ENCODE peak calls at places on chromosomes 3 and 15, in seven cellular contexts. D, P, B, W, M, G and O are unnamed samples.

GRCh38 chr3:117916839-117917238 is 1117.8 kb downstream of the IGSF11 start:
- DNase-seq in D (no peak), P (no peak), B (no peak), W (no peak), M (no peak), G (no peak), O (no peak)

GRCh38 chr3:134918448-134918847 is 123.4 kb downstream of the EPHB1 start:
- DNase-seq in D (no peak), P (no peak), B (no peak), W (no peak), M (no peak), G (peak; percentile 71), O (no peak)

GRCh38 chr15:43100971-43101370 is 4.9 kb downstream of the UBR1 start:
- DNase-seq in D (no peak), P (no peak), B (no peak), W (no peak), M (no peak), G (no peak), O (no peak)

GRCh38 chr3:195895900-195896360 is 12.4 kb downstream of the TNK2 start:
- DNase-seq in D (peak; percentile 88), P (peak; percentile 65), B (no peak), W (peak; percentile 74), M (no peak), G (peak; percentile 68), O (no peak)

GRCh38 chr3:72265250-72265649 is 480.3 kb upstream of the PROK2 start:
- DNase-seq in D (no peak), P (peak; percentile 22), B (no peak), W (no peak), M (peak; percentile 21), G (no peak), O (no peak)

GRCh38 chr15:42800731-42801474 is 64.0 kb upstream of the CDAN1 start:
- DNase-seq in D (no peak), P (no peak), B (no peak), W (no peak), M (no peak), G (peak; percentile 2), O (no peak)

GRCh38 chr15:41022487-41023090 is 69.3 kb downstream of the CHAC1 start:
- DNase-seq in D (no peak), P (peak; percentile 61), B (no peak), W (peak; percentile 34), M (peak; percentile 28), G (peak; percentile 63), O (peak; percentile 16)

GRCh38 chr15:40776537-40777141 is 6.9 kb downstream of the C15orf62 start:
- DNase-seq in D (peak; percentile 83), P (no peak), B (no peak), W (peak; percentile 71), M (no peak), G (no peak), O (no peak)

GRCh38 chr3:164467027-164467426 is 611.3 kb downstream of the SI start:
- DNase-seq in D (no peak), P (no peak), B (no peak), W (no peak), M (no peak), G (no peak), O (no peak)

GRCh38 chr15:31268911-31269784 is 57.5 kb upstream of the KLF13 start:
- DNase-seq in D (no peak), P (no peak), B (peak; percentile 6), W (no peak), M (no peak), G (no peak), O (no peak)

GRCh38 chr3:23968467-23969184 is 23.5 kb downstream of the NR1D2 start:
- DNase-seq in D (no peak), P (no peak), B (no peak), W (no peak), M (no peak), G (no peak), O (no peak)

GRCh38 chr3:46359748-46360509 is 6.0 kb downstream of the CCR2 start:
- DNase-seq in D (no peak), P (peak; percentile 57), B (no peak), W (peak; percentile 29), M (no peak), G (peak; percentile 79), O (no peak)

GRCh38 chr3:88732211-88732610 is 375.2 kb upstream of the EPHA3 start:
- DNase-seq in D (no peak), P (no peak), B (no peak), W (no peak), M (no peak), G (no peak), O (no peak)

GRCh38 chr15:40870716-40871115 is 3.3 kb downstream of the RHOV start:
- DNase-seq in D (no peak), P (no peak), B (no peak), W (no peak), M (no peak), G (peak; percentile 52), O (no peak)

GRCh38 chr3:18207232-18207631 is 217.9 kb downstream of the SATB1 start:
- DNase-seq in D (no peak), P (no peak), B (no peak), W (no peak), M (no peak), G (no peak), O (no peak)

GRCh38 chr3:195151866-195152526 is 119.0 kb downstream of the XXYLT1 start:
- DNase-seq in D (no peak), P (peak; percentile 51), B (no peak), W (no peak), M (peak; percentile 7), G (no peak), O (peak; percentile 26)

GRCh38 chr3:160192310-160192709 is 32.9 kb upstream of the C3orf80 start:
- DNase-seq in D (no peak), P (no peak), B (no peak), W (no peak), M (no peak), G (no peak), O (no peak)

GRCh38 chr3:99817047-99817436 is 620 bp upstream of the CMSS1 start:
- DNase-seq in D (no peak), P (peak; percentile 54), B (no peak), W (no peak), M (no peak), G (no peak), O (no peak)

GRCh38 chr3:83633758-83634157 is 1325.0 kb upstream of the CADM2 start:
- DNase-seq in D (no peak), P (no peak), B (no peak), W (no peak), M (no peak), G (no peak), O (no peak)

GRCh38 chr3:55648591-55649318 is 161.6 kb upstream of the WNT5A start:
- DNase-seq in D (no peak), P (no peak), B (no peak), W (no peak), M (no peak), G (no peak), O (no peak)

GRCh38 chr15:52153900-52154895 is 37.0 kb downstream of the GNB5 start:
- DNase-seq in D (no peak), P (no peak), B (no peak), W (no peak), M (no peak), G (no peak), O (no peak)

GRCh38 chr3:123397050-123397590 is 51.8 kb downstream of the ADCY5 start:
- DNase-seq in D (no peak), P (no peak), B (no peak), W (no peak), M (no peak), G (no peak), O (no peak)
- H3K4me3 ChIP-seq in D (no peak overlapping the region), P (no peak overlapping the region), B (no peak overlapping the region), W (no peak overlapping the region), M (no peak overlapping the region), G (no peak overlapping the region), O (no peak overlapping the region)

DNA sequence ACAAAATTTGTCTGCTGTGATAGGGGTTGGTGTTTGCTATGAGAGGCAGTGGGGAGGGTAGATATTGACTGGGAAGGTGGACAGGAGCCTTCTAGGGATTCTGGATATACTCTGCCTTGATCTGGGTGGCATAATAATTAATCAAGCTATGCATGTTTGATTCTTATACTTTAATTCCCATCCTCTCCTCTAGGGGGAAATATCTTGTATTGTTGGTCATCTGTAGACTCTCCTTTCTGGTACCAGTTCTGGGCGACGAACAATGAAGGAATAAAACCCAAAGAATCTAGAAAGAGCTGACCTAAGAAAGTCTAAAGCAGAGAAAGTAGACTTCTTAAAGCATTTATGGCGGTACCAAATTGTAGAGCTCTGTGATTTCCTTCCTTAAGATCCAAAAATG is 198.2 kb upstream of the STRIT1 start:
- DNase-seq in D (no peak), P (peak; percentile 12), B (no peak), W (no peak), M (no peak), G (no peak), O (no peak)
- TF ChIP-seq CTCF in D (no peak), P (peak; percentile 29), B (no peak), W (no peak), M (peak; percentile 53), G (no peak), O (no peak)

DNA sequence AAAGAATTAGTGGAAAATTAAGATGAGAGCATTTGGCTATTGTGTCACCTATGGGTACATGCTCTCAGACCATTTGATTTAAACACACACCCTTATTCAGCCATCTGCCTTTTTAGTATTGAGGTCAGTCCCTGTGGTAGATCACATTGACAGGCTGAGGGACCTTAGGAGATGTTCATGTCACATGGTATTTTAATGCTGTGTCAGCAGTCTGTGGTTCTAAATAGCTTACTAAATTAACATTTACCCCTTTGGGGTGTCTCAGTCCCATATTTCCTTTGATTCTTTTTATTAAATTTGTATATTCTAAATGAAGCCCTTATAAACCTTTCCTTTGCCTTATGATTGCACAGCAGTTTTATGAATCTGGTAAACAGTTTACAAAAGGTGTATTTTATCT is 2.3 kb downstream of the RBM5 start:
- DNase-seq in D (no peak), P (no peak), B (no peak), W (no peak), M (no peak), G (no peak), O (no peak)
- H3K4me3 ChIP-seq in D (peak overlapping the region; percentile 69), P (no peak overlapping the region), B (no peak overlapping the region), W (peak overlapping the region; percentile 100), M (no peak overlapping the region), G (no peak overlapping the region), O (peak overlapping the region; percentile 99)

GRCh38 chr3:43766672-43767465 is 76.1 kb downstream of the ABHD5 start:
- DNase-seq in D (no peak), P (peak; percentile 51), B (no peak), W (no peak), M (no peak), G (no peak), O (peak; percentile 58)

GRCh38 chr3:43770426-43771103 is 79.8 kb downstream of the ABHD5 start:
- DNase-seq in D (peak; percentile 68), P (no peak), B (peak; percentile 73), W (peak; percentile 30), M (no peak), G (no peak), O (no peak)

GRCh38 chr3:43768594-43768993 is 77.9 kb downstream of the ABHD5 start:
- DNase-seq in D (peak; percentile 58), P (no peak), B (peak; percentile 36), W (no peak), M (no peak), G (no peak), O (no peak)

GRCh38 chr3:43769097-43769470 is 78.3 kb downstream of the ABHD5 start:
- DNase-seq in D (no peak), P (no peak), B (no peak), W (no peak), M (no peak), G (no peak), O (no peak)

GRCh38 chr3:43769471-43770425 is 79.0 kb downstream of the ABHD5 start:
- DNase-seq in D (peak; percentile 99), P (peak; percentile 96), B (peak; percentile 95), W (peak; percentile 68), M (peak; percentile 94), G (peak; percentile 73), O (peak; percentile 73)
- TF ChIP-seq CTCF in D (peak; percentile 94), P (peak; percentile 75), B (peak; percentile 79), W (peak; percentile 81), M (peak; percentile 90), G (peak; percentile 87), O (peak; percentile 92)